ENCODE peak calls at places on chromosomes 1 and 21, in four cellular contexts. F is OCI-LY7, C is mammary epithelial cell, S is lung. I is an unnamed sample.

GRCh38 chr1:169105434-169106094 is 926 bp upstream of the ATP1B1 start:
- DNase-seq in F (peak), C (peak), S (peak), I (peak)

GRCh38 chr1:174007846-174008245 is 14.3 kb downstream of the RC3H1 start:
- DNase-seq in F (no peak), C (no peak), S (no peak), I (no peak)

GRCh38 chr1:208000001-208000400 is 89.1 kb upstream of the CD34 start:
- DNase-seq in F (no peak), C (no peak), S (no peak), I (no peak)

GRCh38 chr1:164382384-164382783 is 176.6 kb upstream of the PBX1 start:
- DNase-seq in F (no peak), C (no peak), S (no peak), I (no peak)

GRCh38 chr1:74399249-74399648 is 113.2 kb downstream of the LRRC53 start:
- DNase-seq in F (no peak), C (no peak), S (no peak), I (no peak)

GRCh38 chr1:1014896-1015681 is 1.8 kb downstream of the ISG15 start:
- DNase-seq in F (peak), C (no peak), S (no peak), I (no peak)

GRCh38 chr1:41659903-41660302 is 175.4 kb upstream of the EDN2 start:
- DNase-seq in F (no peak), C (no peak), S (no peak), I (no peak)

GRCh38 chr1:222769968-222770620 is 33.1 kb downstream of the FAM177B start:
- DNase-seq in F (no peak), C (no peak), S (no peak), I (no peak)

GRCh38 chr1:40610156-40610555 is 55.3 kb downstream of the RIMS3 start:
- DNase-seq in F (no peak), C (no peak), S (no peak), I (no peak)

GRCh38 chr1:231233735-231234417 is 7.1 kb upstream of the GNPAT start:
- DNase-seq in F (no peak), C (no peak), S (no peak), I (no peak)

GRCh38 chr1:98698625-98699024 is 37.1 kb downstream of the SNX7 start:
- DNase-seq in F (peak), C (no peak), S (no peak), I (no peak)

GRCh38 chr1:246020231-246020954 is 486.7 kb downstream of the SMYD3 start:
- DNase-seq in F (no peak), C (no peak), S (no peak), I (no peak)

GRCh38 chr21:14962217-14962616 is 102.6 kb downstream of the NRIP1 start:
- DNase-seq in F (no peak), C (no peak), S (no peak), I (no peak)

GRCh38 chr1:113197662-113198330 is 124.8 kb downstream of the LRIG2 start:
- DNase-seq in F (no peak), C (no peak), S (no peak), I (no peak)

GRCh38 chr1:106975944-106976343 is 80.5 kb upstream of the PRMT6 start:
- DNase-seq in F (peak), C (no peak), S (no peak), I (no peak)
- TF ChIP-seq CTCF in F (peak), C (no peak), S (no peak), I (no peak)

GRCh38 chr1:94908965-94909364 is 17.9 kb downstream of the CNN3 start:
- DNase-seq in F (no peak), C (no peak), S (no peak), I (no peak)

GRCh38 chr1:94908190-94908589 is 18.7 kb downstream of the CNN3 start:
- DNase-seq in F (no peak), C (no peak), S (no peak), I (no peak)

GRCh38 chr1:94909486-94909885 is 17.4 kb downstream of the CNN3 start:
- DNase-seq in F (no peak), C (no peak), S (no peak), I (no peak)

GRCh38 chr1:94917251-94917650 is 9.7 kb downstream of the CNN3 start:
- DNase-seq in F (no peak), C (no peak), S (no peak), I (no peak)

GRCh38 chr1:94912263-94912986 is 14.5 kb downstream of the CNN3 start:
- DNase-seq in F (no peak), C (no peak), S (no peak), I (no peak)
- H3K27ac ChIP-seq in F (no peak), C (no peak), S (peak), I (no peak)

DNA sequence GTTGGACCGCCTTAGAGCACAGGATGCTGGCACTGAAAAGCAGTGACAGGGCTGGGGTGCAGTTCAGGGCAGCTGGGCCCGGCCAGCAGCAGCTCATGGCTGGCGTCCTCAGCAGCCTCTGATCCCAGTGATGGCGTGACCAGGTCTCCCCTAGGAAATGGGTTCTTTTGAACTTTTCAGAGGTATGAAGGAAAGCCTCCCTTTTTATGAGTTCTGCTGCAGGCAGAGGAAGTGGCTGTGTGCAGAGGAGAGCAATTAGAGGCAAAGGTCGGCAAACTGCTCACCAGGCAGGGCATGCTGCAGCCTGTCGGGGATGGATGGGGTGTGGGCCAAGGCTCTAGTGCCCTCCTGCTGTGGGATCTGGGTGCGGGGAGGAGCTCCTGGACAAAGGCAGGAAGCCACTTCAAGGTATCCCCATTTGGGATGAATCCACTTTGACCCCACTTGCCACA is 45.6 kb upstream of the RAB4A start:
- DNase-seq in F (no peak), C (peak), S (no peak), I (peak)
- TF ChIP-seq CTCF in F (no peak), C (peak), S (no peak), I (no peak)

GRCh38 chr1:234619071-234619480 is 9.1 kb upstream of the IRF2BP2 start:
- DNase-seq in F (no peak), C (peak), S (no peak), I (no peak)
- H3K27ac ChIP-seq in F (no peak), C (peak), S (peak), I (no peak)

DNA sequence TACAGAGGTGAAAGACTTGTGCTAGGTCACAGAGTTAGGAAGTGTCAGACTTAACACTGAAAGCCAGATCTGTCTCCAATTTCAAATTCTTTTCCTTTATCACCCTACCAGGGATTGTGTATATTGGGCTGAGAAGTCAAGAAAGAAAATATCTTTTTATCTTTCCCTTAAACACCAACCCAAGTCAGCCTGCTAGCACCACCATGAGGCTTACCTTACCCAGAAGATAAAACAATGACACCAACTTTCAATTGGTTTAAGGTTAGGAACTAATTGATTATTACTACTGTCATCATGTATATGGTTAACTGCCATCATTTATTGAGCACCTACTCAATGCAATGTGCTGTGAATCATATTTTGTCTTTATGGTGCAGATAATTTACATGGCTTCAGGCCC is 178.9 kb upstream of the FOXD3 start:
- DNase-seq in F (no peak), C (no peak), S (no peak), I (no peak)
- TF ChIP-seq CTCF in F (no peak), C (no peak), S (no peak), I (no peak)

DNA sequence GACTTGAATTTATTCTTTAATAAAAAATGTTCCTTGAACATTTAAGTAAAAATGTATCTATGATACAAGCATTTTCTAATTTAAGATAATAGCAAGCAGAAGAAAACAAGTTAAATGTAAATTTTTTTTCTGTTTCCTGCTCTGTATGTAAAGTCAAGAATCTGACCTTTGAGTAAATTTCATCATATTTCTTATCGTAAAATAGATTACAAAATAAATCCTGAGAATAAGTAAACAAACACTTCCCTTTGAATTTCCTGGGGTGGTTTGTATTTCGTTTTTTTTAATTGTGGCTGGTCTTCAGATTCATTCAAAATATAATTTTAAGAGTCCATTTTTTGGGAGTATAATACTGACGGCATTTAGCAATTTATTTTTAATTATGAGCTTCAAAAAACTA is 77.6 kb downstream of the POU2F1 start:
- DNase-seq in F (no peak), C (no peak), S (no peak), I (no peak)
- H3K27ac ChIP-seq in F (no peak), C (no peak), S (no peak), I (no peak)

GRCh38 chr1:14608308-14608707 is 9.8 kb downstream of the KAZN start:
- DNase-seq in F (peak), C (no peak), S (no peak), I (no peak)
- TF ChIP-seq CTCF in F (peak), C (peak), S (no peak), I (no peak)